ENCODE peak calls at places on chromosome 16, in four cellular contexts. Q, M, O and J are unnamed samples.

GRCh38 chr16:12111223-12111622 is 134.7 kb downstream of the SNX29 start:
- DNase-seq in O (no peak), M (no peak), Q (no peak), J (no peak)

GRCh38 chr16:78957328-78958100 is 643.0 kb downstream of the MAF start:
- DNase-seq in O (no peak), M (no peak), Q (no peak), J (no peak)

GRCh38 chr16:87337247-87337646 is 20.1 kb upstream of the C16orf95 start:
- DNase-seq in O (no peak), M (no peak), Q (no peak), J (no peak)

GRCh38 chr16:28130099-28131088 is 66.9 kb upstream of the GSG1L start:
- DNase-seq in Q (no peak), O (no peak), M (no peak), J (no peak)

GRCh38 chr16:28081391-28081790 is 17.9 kb upstream of the GSG1L start:
- DNase-seq in M (no peak), Q (no peak), O (no peak), J (no peak)

GRCh38 chr16:11949527-11949926 is 7.7 kb upstream of the NPIPB2 start:
- DNase-seq in Q (peak; percentile 44), M (peak; percentile 21), O (peak; percentile 47), J (no peak)

GRCh38 chr16:75241412-75241811 is 10.0 kb downstream of the BCAR1 start:
- DNase-seq in M (no peak), Q (no peak), O (no peak), J (no peak)

GRCh38 chr16:68265078-68265925 is 976 bp downstream of the SLC7A6 start:
- DNase-seq in Q (peak; percentile 45), O (peak; percentile 69), M (peak; percentile 60), J (no peak)

GRCh38 chr16:51155901-51156810 is 5.1 kb upstream of the SALL1 start:
- DNase-seq in Q (no peak), O (peak; percentile 49), M (no peak), J (no peak)

GRCh38 chr16:89332248-89333245 is 115.0 kb downstream of the ZNF778 start:
- DNase-seq in M (no peak), Q (no peak), O (no peak), J (no peak)

GRCh38 chr16:65094009-65094408 is 27.9 kb downstream of the CDH11 start:
- DNase-seq in O (no peak), Q (no peak), M (no peak), J (no peak)

DNA sequence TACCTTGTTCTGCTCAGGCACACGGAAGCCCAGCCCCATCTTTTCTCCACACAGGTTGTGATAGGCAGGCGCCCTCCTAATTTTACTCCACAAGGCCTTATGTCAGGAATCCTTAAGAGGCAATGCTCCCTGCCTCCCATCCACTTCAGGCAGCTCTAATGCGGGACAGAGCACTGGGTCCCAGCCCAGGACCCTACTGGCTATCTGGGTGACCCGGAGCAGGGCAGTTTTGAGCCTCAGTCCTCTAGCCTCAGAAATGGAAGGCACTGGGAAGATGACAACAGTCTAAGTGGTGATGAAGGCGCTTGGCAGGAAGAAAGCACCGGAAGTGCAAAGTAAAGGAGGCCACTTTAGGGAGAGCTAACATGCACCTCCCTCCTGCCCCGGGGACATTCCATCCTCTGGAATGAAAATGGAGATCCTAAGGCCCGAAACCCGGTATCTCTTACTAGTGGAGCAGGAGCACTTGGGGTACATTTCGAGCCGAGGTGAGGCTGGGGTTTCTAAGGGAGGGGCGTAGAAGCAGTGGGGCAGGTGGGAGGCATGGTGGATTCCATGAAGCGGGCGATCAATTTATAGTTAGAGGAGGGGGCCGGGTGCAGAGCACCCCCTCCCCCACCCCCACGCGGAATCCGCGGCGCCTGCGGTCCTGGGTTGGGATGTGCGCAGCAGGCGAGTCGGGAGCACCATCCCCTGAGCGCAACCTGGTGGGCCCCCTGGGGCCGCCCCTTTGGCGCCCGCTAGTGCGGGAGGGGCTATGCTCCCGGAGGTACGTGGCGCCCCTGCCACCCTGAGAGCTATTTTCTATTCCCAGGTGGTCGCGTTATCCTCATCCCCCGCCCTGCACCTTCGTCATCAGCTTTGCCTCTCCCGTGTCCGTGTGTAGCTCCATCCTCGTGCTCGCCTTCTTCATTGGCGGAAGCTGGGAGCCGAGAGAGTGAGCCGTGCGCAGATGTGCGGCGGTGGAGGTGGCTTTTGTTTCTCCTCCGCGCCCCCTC is 4.9 kb downstream of the MT1F start:
- DNase-seq in Q (no peak), O (no peak), M (no peak), J (no peak)
- TF ChIP-seq FOS in Q (no peak), O (no peak), M (no peak), J (no peak)

GRCh38 chr16:70738083-70738977 is 52.5 kb upstream of the MTSS2 start:
- DNase-seq in M (peak; percentile 58), Q (peak; percentile 71), O (peak; percentile 93), J (no peak)
- TF ChIP-seq FOS in M (no peak), Q (no peak), O (no peak), J (no peak)

GRCh38 chr16:80051040-80051439 is 450.5 kb upstream of the MAF start:
- DNase-seq in M (no peak), Q (no peak), O (no peak), J (no peak)

GRCh38 chr16:80045944-80046660 is 445.6 kb upstream of the MAF start:
- DNase-seq in M (no peak), Q (no peak), O (no peak), J (no peak)

GRCh38 chr16:80047796-80048649 is 447.5 kb upstream of the MAF start:
- DNase-seq in O (no peak), Q (no peak), M (no peak), J (no peak)

GRCh38 chr16:80041399-80041798 is 440.9 kb upstream of the MAF start:
- DNase-seq in M (no peak), O (no peak), Q (no peak), J (no peak)

GRCh38 chr16:80046848-80047247 is 446.3 kb upstream of the MAF start:
- DNase-seq in Q (no peak), O (no peak), M (no peak), J (no peak)
- TF ChIP-seq FOS in Q (no peak), O (no peak), M (no peak), J (no peak)

DNA sequence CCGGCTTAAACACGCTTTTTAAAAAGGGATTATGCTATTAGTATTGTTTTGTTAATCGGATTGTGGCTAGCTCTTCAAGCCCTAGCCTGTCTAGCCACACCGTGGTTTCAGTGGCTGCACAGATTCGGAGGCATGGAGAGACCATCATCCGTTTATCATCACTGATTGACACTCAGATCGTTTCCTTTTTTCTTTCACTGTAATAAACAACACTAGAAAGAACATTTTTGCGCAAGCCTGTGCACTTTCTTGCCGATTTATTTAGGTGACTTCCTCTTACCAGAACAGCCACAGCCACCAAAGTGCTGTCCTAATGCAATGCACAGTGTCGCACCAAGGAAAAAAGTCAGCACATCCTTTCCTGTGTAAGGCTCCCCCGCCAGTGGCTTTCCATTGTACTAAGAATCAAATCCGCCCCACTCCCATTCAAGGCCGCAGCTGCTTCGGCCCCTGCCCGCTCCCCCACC is 78.2 kb downstream of the CRISPLD2 start:
- DNase-seq in Q (no peak), O (no peak), M (no peak), J (no peak)
- TF ChIP-seq FOS in Q (no peak), O (no peak), M (no peak), J (no peak)

GRCh38 chr16:69632836-69633235 is 67.1 kb downstream of the NFAT5 start:
- DNase-seq in O (no peak), M (no peak), Q (no peak), J (no peak)
- TF ChIP-seq FOS in O (no peak), M (no peak), Q (no peak), J (no peak)

GRCh38 chr16:2798723-2799204 is 494 bp downstream of the PRSS41 start:
- DNase-seq in M (no peak), O (no peak), Q (no peak), J (no peak)

GRCh38 chr16:2799852-2800226 is 1.6 kb downstream of the PRSS41 start:
- DNase-seq in Q (no peak), M (no peak), O (peak; percentile 4), J (no peak)

GRCh38 chr16:2795714-2796143 is 2.5 kb upstream of the PRSS41 start:
- DNase-seq in M (no peak), Q (no peak), O (no peak), J (no peak)

GRCh38 chr16:2803545-2804195 is 5.4 kb downstream of the PRSS41 start:
- DNase-seq in M (no peak), Q (no peak), O (no peak), J (no peak)

DNA sequence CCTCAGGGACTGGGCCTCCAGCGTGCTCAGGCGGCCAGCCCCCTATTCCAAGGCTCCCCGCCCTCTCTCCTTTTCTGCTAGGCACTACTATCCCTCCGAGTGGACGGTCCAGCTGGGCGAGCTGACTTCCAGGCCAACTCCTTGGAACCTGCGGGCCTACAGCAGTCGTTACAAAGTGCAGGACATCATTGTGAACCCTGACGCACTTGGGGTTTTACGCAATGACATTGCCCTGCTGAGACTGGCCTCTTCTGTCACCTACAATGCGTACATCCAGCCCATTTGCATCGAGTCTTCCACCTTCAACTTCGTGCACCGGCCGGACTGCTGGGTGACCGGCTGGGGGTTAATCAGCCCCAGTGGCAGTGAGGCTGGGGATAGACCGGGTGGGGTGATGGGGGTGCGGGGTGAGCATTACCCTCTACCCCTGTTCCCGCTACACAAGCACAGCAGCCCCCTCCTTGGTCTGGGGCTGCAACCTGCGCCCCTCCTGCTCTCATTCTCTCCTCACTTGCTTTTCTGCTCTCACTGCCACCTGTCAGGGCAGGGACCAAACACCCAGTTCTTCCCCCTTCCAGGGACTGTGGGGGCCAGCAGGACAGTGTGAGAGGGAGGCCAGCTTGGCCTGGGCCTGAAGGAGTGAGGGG is 1.1 kb downstream of the PRSS41 start:
- DNase-seq in O (no peak), M (no peak), Q (no peak), J (no peak)
- TF ChIP-seq FOS in O (no peak), M (no peak), Q (no peak), J (no peak)